ENCODE peak calls at places on chromosomes 12 and 14, in six cellular contexts. F, I, Z, D, Q and E are unnamed samples.
A peak's percentile ranks its signal among the peaks of the same experiment; 100 is the strongest.

GRCh38 chr12:52277486-52278245 is 3.2 kb downstream of the KRT86 start:
- DNase-seq in F (peak; percentile 37), I (no peak), Z (no peak), D (no peak), Q (no peak), E (no peak)

GRCh38 chr12:76586764-76587395 is 27.3 kb upstream of the OSBPL8 start:
- DNase-seq in F (no peak), I (peak; percentile 66), Z (peak; percentile 6), D (no peak), Q (peak; percentile 63), E (peak; percentile 24)

GRCh38 chr14:98958048-98959031 is 313.7 kb downstream of the BCL11B start:
- DNase-seq in F (no peak), I (no peak), Z (no peak), D (no peak), Q (no peak), E (no peak)

GRCh38 chr12:52839706-52840105 is 5.6 kb upstream of the KRT79 start:
- DNase-seq in F (no peak), I (no peak), Z (no peak), D (no peak), Q (no peak), E (no peak)

GRCh38 chr12:52305921-52306705 is 14.8 kb upstream of the KRT81 start:
- DNase-seq in F (no peak), I (no peak), Z (no peak), D (no peak), Q (no peak), E (no peak)

GRCh38 chr12:85155791-85156190 is 119.6 kb downstream of the LRRIQ1 start:
- DNase-seq in F (peak; percentile 48), I (peak; percentile 20), Z (no peak), D (no peak), Q (no peak), E (peak; percentile 38)

GRCh38 chr12:33529810-33530209 is 90.2 kb upstream of the SYT10 start:
- DNase-seq in F (no peak), I (no peak), Z (no peak), D (no peak), Q (no peak), E (no peak)

GRCh38 chr12:58588771-58589170 is 331.5 kb downstream of the LRIG3 start:
- DNase-seq in F (no peak), I (no peak), Z (no peak), D (no peak), Q (no peak), E (no peak)

GRCh38 chr12:13980548-13981295 is 680 bp downstream of the GRIN2B start:
- DNase-seq in F (no peak), I (no peak), Z (no peak), D (no peak), Q (no peak), E (no peak)

GRCh38 chr12:40325349-40325960 is 100.7 kb downstream of the LRRK2 start:
- DNase-seq in F (peak; percentile 61), I (peak; percentile 14), Z (no peak), D (no peak), Q (no peak), E (peak; percentile 69)

GRCh38 chr14:95946867-95947266 is 70.2 kb downstream of the TUNAR start:
- DNase-seq in F (no peak), I (no peak), Z (no peak), D (no peak), Q (no peak), E (no peak)

GRCh38 chr12:123822804-123823203 is 60.7 kb downstream of the DNAH10 start:
- DNase-seq in F (no peak), I (no peak), Z (no peak), D (no peak), Q (no peak), E (no peak)

GRCh38 chr12:130139541-130139940 is 22.7 kb upstream of the FZD10 start:
- DNase-seq in F (no peak), I (no peak), Z (no peak), D (no peak), Q (no peak), E (no peak)

GRCh38 chr12:93978553-93978952 is 169.8 kb upstream of the PLXNC1 start:
- DNase-seq in F (no peak), I (peak; percentile 30), Z (no peak), D (no peak), Q (no peak), E (peak; percentile 11)

GRCh38 chr12:89494411-89495231 is 30.0 kb downstream of the GALNT4 start:
- DNase-seq in F (no peak), I (no peak), Z (peak; percentile 8), D (no peak), Q (no peak), E (no peak)

GRCh38 chr12:9244894-9245293 is 36.7 kb upstream of the PZP start:
- DNase-seq in F (no peak), I (no peak), Z (peak; percentile 2), D (no peak), Q (no peak), E (peak; percentile 36)

GRCh38 chr14:69464829-69465228 is 19.7 kb upstream of the PLEKHD1 start:
- DNase-seq in F (no peak), I (peak; percentile 90), Z (no peak), D (no peak), Q (no peak), E (peak; percentile 69)

GRCh38 chr14:50225067-50225973 is 6.1 kb downstream of the SOS2 start:
- DNase-seq in F (no peak), I (peak; percentile 85), Z (no peak), D (no peak), Q (no peak), E (no peak)